ENCODE peak calls at places on chromosome 22, in four cellular contexts. X is HL-60, Q is K562, T is GM12878. D is an unnamed sample.

GRCh38 chr22:42304021-42304790 is 33.8 kb upstream of the TCF20 start:
- DNase-seq in X (no peak), Q (no peak), T (no peak), D (no peak)

GRCh38 chr22:27879923-27880322 is 39.1 kb downstream of the PITPNB start:
- DNase-seq in X (peak), Q (peak), T (no peak), D (no peak)

GRCh38 chr22:43239102-43239875 is 52.4 kb upstream of the TTLL12 start:
- DNase-seq in X (no peak), Q (no peak), T (no peak), D (no peak)

GRCh38 chr22:29825578-29825977 is 12.5 kb downstream of the ASCC2 start:
- DNase-seq in X (no peak), Q (no peak), T (no peak), D (no peak)

GRCh38 chr22:42743501-42743991 is 22.9 kb upstream of the A4GALT start:
- DNase-seq in X (no peak), Q (no peak), T (no peak), D (no peak)

GRCh38 chr22:19533857-19534256 is 9.6 kb upstream of the CLDN5 start:
- DNase-seq in X (no peak), Q (no peak), T (no peak), D (no peak)

GRCh38 chr22:23137905-23138520 is 3.8 kb downstream of the RSPH14 start:
- DNase-seq in X (no peak), Q (no peak), T (peak), D (no peak)

GRCh38 chr22:47094861-47095330 is 332.4 kb downstream of the TBC1D22A start:
- DNase-seq in X (no peak), Q (no peak), T (no peak), D (no peak)

GRCh38 chr22:32199341-32199740 is 5.5 kb downstream of the RFPL2 start:
- DNase-seq in X (no peak), Q (no peak), T (no peak), D (no peak)

GRCh38 chr22:39226353-39226752 is 18.4 kb downstream of the PDGFB start:
- DNase-seq in X (no peak), Q (no peak), T (no peak), D (no peak)
- TF ChIP-seq POLR2AphosphoS5 in X (no peak), Q (no peak), T (no peak), D (no peak)

DNA sequence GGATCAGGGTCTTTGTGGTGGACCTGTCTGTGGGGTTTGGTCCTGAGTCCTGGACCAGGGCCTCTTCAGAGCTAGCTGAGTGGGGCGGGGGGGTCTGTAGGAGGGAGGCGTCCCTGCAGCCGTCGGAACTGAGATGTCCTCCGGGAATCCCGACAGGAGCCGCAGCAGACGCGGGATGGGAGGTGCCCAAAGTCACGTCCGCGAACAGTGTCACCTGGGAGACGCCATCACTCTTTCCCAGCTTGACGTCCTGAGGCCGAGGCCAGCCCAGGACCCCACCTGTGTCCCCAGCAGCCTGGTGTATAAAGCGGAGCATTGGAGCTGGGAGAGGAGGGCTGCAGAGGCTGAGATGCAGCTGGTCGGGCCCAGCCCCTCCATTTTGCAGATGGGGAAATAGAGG is 1234.7 kb downstream of the BRD1 start:
- DNase-seq in X (no peak), Q (no peak), T (no peak), D (no peak)
- TF ChIP-seq SPI1 in X (no peak), Q (no peak), T (no peak), D (no peak)

DNA sequence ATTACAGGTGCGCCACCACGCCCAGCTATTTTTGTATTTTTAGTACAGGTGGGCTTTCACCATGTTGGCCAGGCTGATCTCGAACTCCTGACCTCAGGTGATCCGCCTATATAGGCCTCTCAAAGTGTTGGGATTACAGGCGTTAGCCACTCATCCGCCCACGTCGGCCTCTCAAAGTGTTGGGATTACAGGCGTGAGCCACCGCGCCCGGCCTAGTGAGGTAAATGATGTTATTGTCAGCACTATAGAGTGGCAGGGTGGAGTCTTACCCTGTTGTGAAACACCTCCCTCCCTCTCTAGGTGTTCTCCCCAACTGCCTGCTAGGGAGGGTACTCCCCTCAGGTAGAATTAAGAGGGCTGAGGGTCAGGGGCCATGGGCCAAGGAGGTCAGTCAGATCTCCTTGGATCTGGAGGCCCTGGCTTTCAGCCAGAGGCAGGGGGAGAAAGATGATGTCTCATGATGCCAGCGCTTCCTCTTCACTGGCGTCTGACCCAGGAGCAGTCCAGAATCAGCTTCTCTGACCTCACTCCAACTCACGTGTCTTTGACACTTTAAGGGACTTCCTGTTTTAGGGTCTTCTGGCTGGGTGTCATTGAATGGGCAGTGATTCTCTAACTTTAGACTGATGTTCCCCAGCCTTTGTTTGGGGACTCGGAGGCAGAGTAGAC is 2.0 kb downstream of the GGA1 start:
- DNase-seq in X (peak), Q (no peak), T (no peak), D (no peak)
- TF ChIP-seq POLR2AphosphoS5 in X (no peak), Q (no peak), T (no peak), D (no peak)

GRCh38 chr22:45577746-45578523 is 75.3 kb downstream of the FBLN1 start:
- DNase-seq in X (peak), Q (peak), T (peak), D (peak)
- TF ChIP-seq SPI1 in X (no peak), Q (no peak), T (no peak), D (no peak)